ENCODE peak calls at places on chromosome 21, in four cellular contexts. One of them, this sample, is unnamed.

GRCh38 chr21:40512590-40512989 is 334.4 kb downstream of the DSCAM start:
- DNase-seq in T-helper 2 cell: no peak
- DNase-seq in activated T-helper 1 cell treated with anti-CD3 and anti-CD28 coated beads, Interleukin-12 subunit alpha, Interleukin-12 subunit beta, Interleukin-2, Interleukin-4 antibody, amounts not matched to agents 30 ng/mL and 10 ng/mL and 1 ng/mL, durations not matched to agents 14 hours and 24 hours and 36 hours: no peak
- DNase-seq in stimulated activated CD8-positive, alpha-beta memory T cell treated with anti-CD3 and anti-CD28 coated beads, Interleukin-4, amount 100 ng/mL, for 24 hours: no peak
- DNase-seq in this sample: no peak

GRCh38 chr21:33042812-33043211 is 17.1 kb downstream of the OLIG2 start:
- DNase-seq in T-helper 2 cell: no peak
- DNase-seq in activated T-helper 1 cell treated with anti-CD3 and anti-CD28 coated beads, Interleukin-12 subunit alpha, Interleukin-12 subunit beta, Interleukin-2, Interleukin-4 antibody, amounts not matched to agents 30 ng/mL and 10 ng/mL and 1 ng/mL, durations not matched to agents 14 hours and 24 hours and 36 hours: no peak
- DNase-seq in stimulated activated CD8-positive, alpha-beta memory T cell treated with anti-CD3 and anti-CD28 coated beads, Interleukin-4, amount 100 ng/mL, for 24 hours: no peak
- DNase-seq in this sample: no peak

GRCh38 chr21:26170471-26171309 is at the start of gene APP:
- DNase-seq in T-helper 2 cell: peak
- DNase-seq in activated T-helper 1 cell treated with anti-CD3 and anti-CD28 coated beads, Interleukin-12 subunit alpha, Interleukin-12 subunit beta, Interleukin-2, Interleukin-4 antibody, amounts not matched to agents 30 ng/mL and 10 ng/mL and 1 ng/mL, durations not matched to agents 14 hours and 24 hours and 36 hours: peak
- DNase-seq in stimulated activated CD8-positive, alpha-beta memory T cell treated with anti-CD3 and anti-CD28 coated beads, Interleukin-4, amount 100 ng/mL, for 24 hours: peak
- DNase-seq in this sample: peak

GRCh38 chr21:32073593-32073992 is 200.8 kb downstream of the HUNK start:
- DNase-seq in T-helper 2 cell: no peak
- DNase-seq in activated T-helper 1 cell treated with anti-CD3 and anti-CD28 coated beads, Interleukin-12 subunit alpha, Interleukin-12 subunit beta, Interleukin-2, Interleukin-4 antibody, amounts not matched to agents 30 ng/mL and 10 ng/mL and 1 ng/mL, durations not matched to agents 14 hours and 24 hours and 36 hours: no peak
- DNase-seq in stimulated activated CD8-positive, alpha-beta memory T cell treated with anti-CD3 and anti-CD28 coated beads, Interleukin-4, amount 100 ng/mL, for 24 hours: no peak
- DNase-seq in this sample: no peak

GRCh38 chr21:34691396-34692032 is 22.7 kb downstream of the CLIC6 start:
- DNase-seq in T-helper 2 cell: no peak
- DNase-seq in activated T-helper 1 cell treated with anti-CD3 and anti-CD28 coated beads, Interleukin-12 subunit alpha, Interleukin-12 subunit beta, Interleukin-2, Interleukin-4 antibody, amounts not matched to agents 30 ng/mL and 10 ng/mL and 1 ng/mL, durations not matched to agents 14 hours and 24 hours and 36 hours: no peak
- DNase-seq in stimulated activated CD8-positive, alpha-beta memory T cell treated with anti-CD3 and anti-CD28 coated beads, Interleukin-4, amount 100 ng/mL, for 24 hours: no peak
- DNase-seq in this sample: no peak

GRCh38 chr21:41032536-41032935 is 135.4 kb upstream of the BACE2 start:
- DNase-seq in T-helper 2 cell: no peak
- DNase-seq in activated T-helper 1 cell treated with anti-CD3 and anti-CD28 coated beads, Interleukin-12 subunit alpha, Interleukin-12 subunit beta, Interleukin-2, Interleukin-4 antibody, amounts not matched to agents 30 ng/mL and 10 ng/mL and 1 ng/mL, durations not matched to agents 14 hours and 24 hours and 36 hours: no peak
- DNase-seq in stimulated activated CD8-positive, alpha-beta memory T cell treated with anti-CD3 and anti-CD28 coated beads, Interleukin-4, amount 100 ng/mL, for 24 hours: no peak
- DNase-seq in this sample: no peak

GRCh38 chr21:35256468-35256988 is 207.4 kb upstream of the RUNX1 start:
- DNase-seq in T-helper 2 cell: no peak
- DNase-seq in activated T-helper 1 cell treated with anti-CD3 and anti-CD28 coated beads, Interleukin-12 subunit alpha, Interleukin-12 subunit beta, Interleukin-2, Interleukin-4 antibody, amounts not matched to agents 30 ng/mL and 10 ng/mL and 1 ng/mL, durations not matched to agents 14 hours and 24 hours and 36 hours: no peak
- DNase-seq in stimulated activated CD8-positive, alpha-beta memory T cell treated with anti-CD3 and anti-CD28 coated beads, Interleukin-4, amount 100 ng/mL, for 24 hours: no peak
- DNase-seq in this sample: no peak

GRCh38 chr21:36456714-36457399 is 23.1 kb downstream of the CLDN14 start:
- DNase-seq in T-helper 2 cell: no peak
- DNase-seq in activated T-helper 1 cell treated with anti-CD3 and anti-CD28 coated beads, Interleukin-12 subunit alpha, Interleukin-12 subunit beta, Interleukin-2, Interleukin-4 antibody, amounts not matched to agents 30 ng/mL and 10 ng/mL and 1 ng/mL, durations not matched to agents 14 hours and 24 hours and 36 hours: no peak
- DNase-seq in stimulated activated CD8-positive, alpha-beta memory T cell treated with anti-CD3 and anti-CD28 coated beads, Interleukin-4, amount 100 ng/mL, for 24 hours: no peak
- DNase-seq in this sample: no peak

GRCh38 chr21:17438642-17439041 is 74.2 kb upstream of the CXADR start:
- DNase-seq in T-helper 2 cell: no peak
- DNase-seq in activated T-helper 1 cell treated with anti-CD3 and anti-CD28 coated beads, Interleukin-12 subunit alpha, Interleukin-12 subunit beta, Interleukin-2, Interleukin-4 antibody, amounts not matched to agents 30 ng/mL and 10 ng/mL and 1 ng/mL, durations not matched to agents 14 hours and 24 hours and 36 hours: no peak
- DNase-seq in stimulated activated CD8-positive, alpha-beta memory T cell treated with anti-CD3 and anti-CD28 coated beads, Interleukin-4, amount 100 ng/mL, for 24 hours: no peak
- DNase-seq in this sample: no peak

GRCh38 chr21:42607525-42608102 is 45.8 kb upstream of the PDE9A start:
- DNase-seq in T-helper 2 cell: no peak
- DNase-seq in activated T-helper 1 cell treated with anti-CD3 and anti-CD28 coated beads, Interleukin-12 subunit alpha, Interleukin-12 subunit beta, Interleukin-2, Interleukin-4 antibody, amounts not matched to agents 30 ng/mL and 10 ng/mL and 1 ng/mL, durations not matched to agents 14 hours and 24 hours and 36 hours: no peak
- DNase-seq in stimulated activated CD8-positive, alpha-beta memory T cell treated with anti-CD3 and anti-CD28 coated beads, Interleukin-4, amount 100 ng/mL, for 24 hours: no peak
- DNase-seq in this sample: no peak

GRCh38 chr21:34606621-34607020 is 8.3 kb downstream of the RCAN1 start:
- DNase-seq in T-helper 2 cell: no peak
- DNase-seq in activated T-helper 1 cell treated with anti-CD3 and anti-CD28 coated beads, Interleukin-12 subunit alpha, Interleukin-12 subunit beta, Interleukin-2, Interleukin-4 antibody, amounts not matched to agents 30 ng/mL and 10 ng/mL and 1 ng/mL, durations not matched to agents 14 hours and 24 hours and 36 hours: no peak
- DNase-seq in stimulated activated CD8-positive, alpha-beta memory T cell treated with anti-CD3 and anti-CD28 coated beads, Interleukin-4, amount 100 ng/mL, for 24 hours: no peak
- DNase-seq in this sample: no peak